ENCODE peak calls at places on chromosomes 7 and 10, in eight cellular contexts. One of them, this sample, is unnamed.

GRCh38 chr10:132665946-132666732 is 119.8 kb downstream of the NKX6-2 start:
- DNase-seq in brain microvascular endothelial cell: peak; percentile 85
- DNase-seq in SJSA1: peak; percentile 81
- DNase-seq in gastrocnemius medialis: no peak
- DNase-seq in cardiac muscle cell: no peak
- DNase-seq in prostate gland: no peak
- DNase-seq in effector memory CD4-positive, alpha-beta T cell: no peak
- DNase-seq in A549: peak; percentile 82
- DNase-seq in this sample: no peak

GRCh38 chr10:28432210-28432676 is 100.7 kb upstream of the WAC start:
- DNase-seq in brain microvascular endothelial cell: peak; percentile 52
- DNase-seq in SJSA1: peak; percentile 64
- DNase-seq in gastrocnemius medialis: peak; percentile 38
- DNase-seq in cardiac muscle cell: peak; percentile 79
- DNase-seq in prostate gland: peak; percentile 47
- DNase-seq in effector memory CD4-positive, alpha-beta T cell: peak; percentile 3
- DNase-seq in A549: peak; percentile 79
- DNase-seq in this sample: peak; percentile 35

GRCh38 chr10:3835770-3836169 is 50.8 kb upstream of the KLF6 start:
- DNase-seq in brain microvascular endothelial cell: no peak
- DNase-seq in SJSA1: no peak
- DNase-seq in gastrocnemius medialis: no peak
- DNase-seq in cardiac muscle cell: no peak
- DNase-seq in prostate gland: no peak
- DNase-seq in effector memory CD4-positive, alpha-beta T cell: no peak
- DNase-seq in A549: no peak
- DNase-seq in this sample: no peak

GRCh38 chr7:134697487-134697886 is 50.8 kb downstream of the BPGM start:
- DNase-seq in brain microvascular endothelial cell: no peak
- DNase-seq in SJSA1: no peak
- DNase-seq in gastrocnemius medialis: no peak
- DNase-seq in cardiac muscle cell: no peak
- DNase-seq in prostate gland: no peak
- DNase-seq in effector memory CD4-positive, alpha-beta T cell: no peak
- DNase-seq in A549: no peak
- DNase-seq in this sample: no peak

GRCh38 chr10:102813734-102814455 is 23.3 kb downstream of the CYP17A1 start:
- DNase-seq in brain microvascular endothelial cell: peak; percentile 39
- DNase-seq in SJSA1: no peak
- DNase-seq in gastrocnemius medialis: no peak
- DNase-seq in cardiac muscle cell: no peak
- DNase-seq in prostate gland: no peak
- DNase-seq in effector memory CD4-positive, alpha-beta T cell: no peak
- DNase-seq in A549: no peak
- DNase-seq in this sample: no peak

GRCh38 chr10:100223879-100224278 is 5.5 kb downstream of the CHUK start:
- DNase-seq in brain microvascular endothelial cell: no peak
- DNase-seq in SJSA1: no peak
- DNase-seq in gastrocnemius medialis: no peak
- DNase-seq in cardiac muscle cell: no peak
- DNase-seq in prostate gland: no peak
- DNase-seq in effector memory CD4-positive, alpha-beta T cell: no peak
- DNase-seq in A549: no peak
- DNase-seq in this sample: no peak

GRCh38 chr7:30697716-30698460 is 15.6 kb upstream of the CRHR2 start:
- DNase-seq in brain microvascular endothelial cell: no peak
- DNase-seq in SJSA1: no peak
- DNase-seq in gastrocnemius medialis: no peak
- DNase-seq in cardiac muscle cell: no peak
- DNase-seq in prostate gland: no peak
- DNase-seq in effector memory CD4-positive, alpha-beta T cell: no peak
- DNase-seq in A549: no peak
- DNase-seq in this sample: no peak

GRCh38 chr10:17607603-17608332 is 9.4 kb downstream of the HACD1 start:
- DNase-seq in brain microvascular endothelial cell: peak; percentile 51
- DNase-seq in SJSA1: no peak
- DNase-seq in gastrocnemius medialis: no peak
- DNase-seq in cardiac muscle cell: peak; percentile 63
- DNase-seq in prostate gland: no peak
- DNase-seq in effector memory CD4-positive, alpha-beta T cell: peak; percentile 14
- DNase-seq in A549: peak; percentile 49
- DNase-seq in this sample: peak; percentile 11

GRCh38 chr7:151844080-151844827 is 32.7 kb downstream of the PRKAG2 start:
- DNase-seq in brain microvascular endothelial cell: peak; percentile 91
- DNase-seq in SJSA1: no peak
- DNase-seq in gastrocnemius medialis: no peak
- DNase-seq in cardiac muscle cell: no peak
- DNase-seq in prostate gland: no peak
- DNase-seq in effector memory CD4-positive, alpha-beta T cell: no peak
- DNase-seq in A549: peak; percentile 80
- DNase-seq in this sample: no peak

GRCh38 chr7:102471791-102472125 is 7.0 kb downstream of the POLR2J start:
- DNase-seq in brain microvascular endothelial cell: no peak
- DNase-seq in SJSA1: no peak
- DNase-seq in gastrocnemius medialis: no peak
- DNase-seq in cardiac muscle cell: no peak
- DNase-seq in prostate gland: no peak
- DNase-seq in effector memory CD4-positive, alpha-beta T cell: no peak
- DNase-seq in A549: no peak
- DNase-seq in this sample: no peak

GRCh38 chr10:62374862-62375710 is 917 bp downstream of the ZNF365 start:
- DNase-seq in brain microvascular endothelial cell: no peak
- DNase-seq in SJSA1: no peak
- DNase-seq in gastrocnemius medialis: no peak
- DNase-seq in cardiac muscle cell: peak; percentile 5
- DNase-seq in prostate gland: no peak
- DNase-seq in effector memory CD4-positive, alpha-beta T cell: no peak
- DNase-seq in A549: no peak
- DNase-seq in this sample: no peak

GRCh38 chr10:116611153-116611545 is 9.6 kb upstream of the PNLIPRP2 start:
- DNase-seq in brain microvascular endothelial cell: no peak
- DNase-seq in SJSA1: no peak
- DNase-seq in gastrocnemius medialis: no peak
- DNase-seq in cardiac muscle cell: no peak
- DNase-seq in prostate gland: no peak
- DNase-seq in effector memory CD4-positive, alpha-beta T cell: no peak
- DNase-seq in A549: no peak
- DNase-seq in this sample: no peak

GRCh38 chr7:157544980-157545680 is 208.3 kb downstream of the DNAJB6 start:
- DNase-seq in brain microvascular endothelial cell: no peak
- DNase-seq in SJSA1: no peak
- DNase-seq in gastrocnemius medialis: no peak
- DNase-seq in cardiac muscle cell: no peak
- DNase-seq in prostate gland: no peak
- DNase-seq in effector memory CD4-positive, alpha-beta T cell: no peak
- DNase-seq in A549: no peak
- DNase-seq in this sample: no peak

GRCh38 chr10:126673565-126673964 is 3.1 kb upstream of the C10orf90 start:
- DNase-seq in brain microvascular endothelial cell: no peak
- DNase-seq in SJSA1: no peak
- DNase-seq in gastrocnemius medialis: no peak
- DNase-seq in cardiac muscle cell: no peak
- DNase-seq in prostate gland: no peak
- DNase-seq in effector memory CD4-positive, alpha-beta T cell: no peak
- DNase-seq in A549: no peak
- DNase-seq in this sample: no peak

GRCh38 chr7:10507032-10507431 is 466.6 kb upstream of the PHF14 start:
- DNase-seq in brain microvascular endothelial cell: no peak
- DNase-seq in SJSA1: no peak
- DNase-seq in gastrocnemius medialis: no peak
- DNase-seq in cardiac muscle cell: no peak
- DNase-seq in prostate gland: no peak
- DNase-seq in effector memory CD4-positive, alpha-beta T cell: no peak
- DNase-seq in A549: no peak
- DNase-seq in this sample: no peak

GRCh38 chr7:94183289-94183749 is 179.2 kb upstream of the BET1 start:
- DNase-seq in brain microvascular endothelial cell: peak; percentile 87
- DNase-seq in SJSA1: peak; percentile 80
- DNase-seq in gastrocnemius medialis: no peak
- DNase-seq in cardiac muscle cell: no peak
- DNase-seq in prostate gland: no peak
- DNase-seq in effector memory CD4-positive, alpha-beta T cell: no peak
- DNase-seq in A549: peak; percentile 65
- DNase-seq in this sample: no peak
- H3K27ac ChIP-seq in brain microvascular endothelial cell: peak overlapping the region; percentile 96
- H3K27ac ChIP-seq in SJSA1: peak overlapping the region; percentile 99
- H3K27ac ChIP-seq in gastrocnemius medialis: peak overlapping the region; percentile 61
- H3K27ac ChIP-seq in cardiac muscle cell: peak overlapping the region; percentile 29
- H3K27ac ChIP-seq in prostate gland: no peak overlapping the region
- H3K27ac ChIP-seq in effector memory CD4-positive, alpha-beta T cell: no peak overlapping the region
- H3K27ac ChIP-seq in A549: peak overlapping the region; percentile 94
- H3K27ac ChIP-seq in this sample: no peak overlapping the region

GRCh38 chr10:21402606-21403083 is 122.8 kb downstream of the SKIDA1 start:
- DNase-seq in brain microvascular endothelial cell: peak; percentile 41
- DNase-seq in SJSA1: no peak
- DNase-seq in gastrocnemius medialis: no peak
- DNase-seq in cardiac muscle cell: no peak
- DNase-seq in prostate gland: no peak
- DNase-seq in effector memory CD4-positive, alpha-beta T cell: no peak
- DNase-seq in A549: no peak
- DNase-seq in this sample: no peak

GRCh38 chr10:21398549-21399345 is 126.7 kb downstream of the SKIDA1 start:
- DNase-seq in brain microvascular endothelial cell: no peak
- DNase-seq in SJSA1: no peak
- DNase-seq in gastrocnemius medialis: no peak
- DNase-seq in cardiac muscle cell: no peak
- DNase-seq in prostate gland: no peak
- DNase-seq in effector memory CD4-positive, alpha-beta T cell: no peak
- DNase-seq in A549: peak; percentile 28
- DNase-seq in this sample: no peak

GRCh38 chr10:21403256-21404015 is 122.0 kb downstream of the SKIDA1 start:
- DNase-seq in brain microvascular endothelial cell: no peak
- DNase-seq in SJSA1: no peak
- DNase-seq in gastrocnemius medialis: no peak
- DNase-seq in cardiac muscle cell: no peak
- DNase-seq in prostate gland: no peak
- DNase-seq in effector memory CD4-positive, alpha-beta T cell: no peak
- DNase-seq in A549: no peak
- DNase-seq in this sample: no peak

GRCh38 chr10:21399392-21400015 is 126.0 kb downstream of the SKIDA1 start:
- DNase-seq in brain microvascular endothelial cell: peak; percentile 94
- DNase-seq in SJSA1: peak; percentile 87
- DNase-seq in gastrocnemius medialis: no peak
- DNase-seq in cardiac muscle cell: peak; percentile 77
- DNase-seq in prostate gland: peak; percentile 14
- DNase-seq in effector memory CD4-positive, alpha-beta T cell: no peak
- DNase-seq in A549: peak; percentile 34
- DNase-seq in this sample: no peak

GRCh38 chr10:21401196-21401595 is 124.3 kb downstream of the SKIDA1 start:
- DNase-seq in brain microvascular endothelial cell: peak; percentile 9
- DNase-seq in SJSA1: no peak
- DNase-seq in gastrocnemius medialis: no peak
- DNase-seq in cardiac muscle cell: no peak
- DNase-seq in prostate gland: no peak
- DNase-seq in effector memory CD4-positive, alpha-beta T cell: no peak
- DNase-seq in A549: no peak
- DNase-seq in this sample: no peak
- H3K27ac ChIP-seq in brain microvascular endothelial cell: no peak overlapping the region
- H3K27ac ChIP-seq in SJSA1: peak overlapping the region; percentile 11
- H3K27ac ChIP-seq in gastrocnemius medialis: no peak overlapping the region
- H3K27ac ChIP-seq in cardiac muscle cell: no peak overlapping the region
- H3K27ac ChIP-seq in prostate gland: no peak overlapping the region
- H3K27ac ChIP-seq in effector memory CD4-positive, alpha-beta T cell: no peak overlapping the region
- H3K27ac ChIP-seq in A549: peak overlapping the region; percentile 78
- H3K27ac ChIP-seq in this sample: no peak overlapping the region

GRCh38 chr7:19707240-19707639 is 1.6 kb downstream of the POLR1F start:
- DNase-seq in brain microvascular endothelial cell: peak; percentile 39
- DNase-seq in SJSA1: no peak
- DNase-seq in gastrocnemius medialis: no peak
- DNase-seq in cardiac muscle cell: no peak
- DNase-seq in prostate gland: no peak
- DNase-seq in effector memory CD4-positive, alpha-beta T cell: no peak
- DNase-seq in A549: no peak
- DNase-seq in this sample: no peak

GRCh38 chr7:19705663-19706062 is 3.2 kb downstream of the POLR1F start:
- DNase-seq in brain microvascular endothelial cell: no peak
- DNase-seq in SJSA1: no peak
- DNase-seq in gastrocnemius medialis: no peak
- DNase-seq in cardiac muscle cell: no peak
- DNase-seq in prostate gland: no peak
- DNase-seq in effector memory CD4-positive, alpha-beta T cell: no peak
- DNase-seq in A549: no peak
- DNase-seq in this sample: no peak

GRCh38 chr7:19709249-19709578 is 377 bp upstream of the POLR1F start:
- DNase-seq in brain microvascular endothelial cell: no peak
- DNase-seq in SJSA1: no peak
- DNase-seq in gastrocnemius medialis: no peak
- DNase-seq in cardiac muscle cell: no peak
- DNase-seq in prostate gland: no peak
- DNase-seq in effector memory CD4-positive, alpha-beta T cell: no peak
- DNase-seq in A549: no peak
- DNase-seq in this sample: no peak

GRCh38 chr7:19713676-19714075 is 4.8 kb upstream of the POLR1F start:
- DNase-seq in brain microvascular endothelial cell: peak; percentile 65
- DNase-seq in SJSA1: no peak
- DNase-seq in gastrocnemius medialis: no peak
- DNase-seq in cardiac muscle cell: peak; percentile 45
- DNase-seq in prostate gland: no peak
- DNase-seq in effector memory CD4-positive, alpha-beta T cell: peak; percentile 20
- DNase-seq in A549: no peak
- DNase-seq in this sample: no peak

DNA sequence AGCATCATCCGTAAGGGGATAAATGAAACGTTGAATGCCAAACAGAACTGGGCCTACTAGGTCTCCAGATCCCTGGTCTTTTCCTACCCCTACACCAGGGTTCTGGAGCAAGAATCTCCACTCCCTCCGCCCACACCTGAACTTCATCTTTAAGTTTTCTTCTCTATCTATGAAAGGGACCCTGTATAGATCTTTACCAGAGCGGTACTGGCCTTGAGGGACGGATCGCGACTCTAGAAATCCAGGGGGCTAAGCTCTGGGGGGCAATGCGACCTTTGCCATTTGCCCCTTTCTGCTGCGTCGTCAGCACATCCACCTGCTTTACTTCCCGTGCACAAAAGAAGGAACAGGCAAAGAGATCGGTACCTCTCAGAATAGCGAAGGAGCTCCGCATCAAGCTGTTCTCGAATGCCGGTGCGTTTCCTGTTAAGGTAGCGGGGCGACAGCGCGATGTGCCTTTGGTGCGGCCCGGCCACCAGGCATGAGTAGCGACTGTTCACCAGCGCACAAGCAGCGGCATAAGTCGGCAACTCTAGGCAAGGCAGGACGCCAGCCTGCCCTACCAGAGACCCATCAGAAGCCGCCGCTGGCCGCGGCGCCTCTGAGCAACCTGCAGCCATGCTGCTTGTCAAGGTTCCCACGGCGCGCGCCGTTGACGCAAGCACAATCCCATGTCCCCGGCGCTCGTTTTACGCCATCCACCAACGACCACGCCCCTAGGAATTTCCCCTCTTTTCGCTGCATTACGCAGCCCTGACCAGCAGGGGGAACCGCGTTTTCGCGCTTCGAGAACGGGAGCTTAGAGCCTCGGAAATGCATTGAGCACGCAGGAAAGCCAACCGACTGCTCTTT is at the start of gene POLR1F:
- DNase-seq in brain microvascular endothelial cell: peak; percentile 93
- DNase-seq in SJSA1: peak; percentile 92
- DNase-seq in gastrocnemius medialis: peak; percentile 90
- DNase-seq in cardiac muscle cell: peak; percentile 98
- DNase-seq in prostate gland: peak; percentile 94
- DNase-seq in effector memory CD4-positive, alpha-beta T cell: peak; percentile 85
- DNase-seq in A549: peak; percentile 68
- DNase-seq in this sample: peak; percentile 97
- H3K27ac ChIP-seq in brain microvascular endothelial cell: peak within 1 kb of the TSS; percentile 84
- H3K27ac ChIP-seq in SJSA1: peak within 1 kb of the TSS; percentile 56
- H3K27ac ChIP-seq in gastrocnemius medialis: peak within 1 kb of the TSS; percentile 80
- H3K27ac ChIP-seq in cardiac muscle cell: peak within 1 kb of the TSS; percentile 82
- H3K27ac ChIP-seq in prostate gland: peak within 1 kb of the TSS; percentile 43
- H3K27ac ChIP-seq in effector memory CD4-positive, alpha-beta T cell: peak within 1 kb of the TSS; percentile 78
- H3K27ac ChIP-seq in A549: peak within 1 kb of the TSS; percentile 89
- H3K27ac ChIP-seq in this sample: no peak within 1 kb of the TSS

GRCh38 chr10:8055420-8056349 is 1.2 kb downstream of the GATA3 start:
- DNase-seq in brain microvascular endothelial cell: no peak
- DNase-seq in SJSA1: no peak
- DNase-seq in gastrocnemius medialis: no peak
- DNase-seq in cardiac muscle cell: no peak
- DNase-seq in prostate gland: no peak
- DNase-seq in effector memory CD4-positive, alpha-beta T cell: no peak
- DNase-seq in A549: no peak
- DNase-seq in this sample: no peak
- H3K27ac ChIP-seq in brain microvascular endothelial cell: no peak overlapping the region
- H3K27ac ChIP-seq in SJSA1: no peak overlapping the region
- H3K27ac ChIP-seq in gastrocnemius medialis: peak overlapping the region; percentile 42
- H3K27ac ChIP-seq in cardiac muscle cell: no peak overlapping the region
- H3K27ac ChIP-seq in prostate gland: peak overlapping the region; percentile 68
- H3K27ac ChIP-seq in effector memory CD4-positive, alpha-beta T cell: peak overlapping the region; percentile 91
- H3K27ac ChIP-seq in A549: peak overlapping the region; percentile 90
- H3K27ac ChIP-seq in this sample: no peak overlapping the region

This sample was measured in iPS DF 6.9.